ENCODE peak calls at places on chromosomes 6 and 20, in five cellular contexts. K is brain microvascular endothelial cell, G is psoas muscle, L is lower lobe of right lung, I is omental fat pad. R is an unnamed sample.

GRCh38 chr6:66897576-66897975 is 1190.5 kb upstream of the EYS start:
- DNase-seq in K (no peak), L (no peak), I (no peak), G (no peak), R (no peak)

GRCh38 chr6:87139236-87139635 is 16.1 kb upstream of the ZNF292 start:
- DNase-seq in G (no peak), L (no peak), K (peak; percentile 41), I (no peak), R (peak; percentile 36)

GRCh38 chr6:137709424-137710281 is 157.4 kb upstream of the TNFAIP3 start:
- DNase-seq in K (peak; percentile 16), I (no peak), L (no peak), G (no peak), R (peak; percentile 46)

GRCh38 chr20:1177680-1178079 is 7.1 kb downstream of the TMEM74B start:
- DNase-seq in G (no peak), L (no peak), I (no peak), K (no peak), R (no peak)

GRCh38 chr20:59985864-59986263 is 27.6 kb downstream of the CDH26 start:
- DNase-seq in I (no peak), G (no peak), L (no peak), K (no peak), R (peak; percentile 37)

GRCh38 chr20:52529856-52530255 is 338.3 kb upstream of the ZFP64 start:
- DNase-seq in I (no peak), K (no peak), L (no peak), G (no peak), R (no peak)

GRCh38 chr6:20416567-20417345 is 15.1 kb downstream of the E2F3 start:
- DNase-seq in L (no peak), G (no peak), K (peak; percentile 4), I (no peak), R (no peak)

GRCh38 chr20:38534756-38535155 is 46.2 kb upstream of the ADIG start:
- DNase-seq in I (no peak), K (no peak), L (no peak), G (no peak), R (peak; percentile 35)

GRCh38 chr6:124073820-124074587 is 270.3 kb downstream of the NKAIN2 start:
- DNase-seq in I (no peak), K (no peak), G (no peak), L (no peak), R (no peak)

GRCh38 chr20:59938221-59938620 is 1.9 kb downstream of the PPP1R3D start:
- DNase-seq in I (no peak), G (no peak), K (peak; percentile 21), L (no peak), R (no peak)

GRCh38 chr20:10705801-10706459 is 32.1 kb upstream of the JAG1 start:
- DNase-seq in G (no peak), I (no peak), L (no peak), K (no peak), R (no peak)

GRCh38 chr20:50521221-50521642 is 11.0 kb downstream of the PTPN1 start:
- DNase-seq in K (no peak), G (no peak), L (no peak), I (no peak), R (no peak)

GRCh38 chr20:48325656-48326433 is 502.0 kb downstream of the PREX1 start:
- DNase-seq in L (no peak), G (no peak), K (no peak), I (no peak), R (no peak)

GRCh38 chr6:153044295-153044694 is 41.8 kb upstream of the MTRF1L start:
- DNase-seq in I (no peak), G (no peak), L (no peak), K (no peak), R (no peak)

GRCh38 chr6:158322724-158323560 is 10.7 kb downstream of the TULP4 start:
- DNase-seq in L (no peak), K (no peak), I (no peak), G (no peak), R (no peak)

GRCh38 chr20:31653573-31653972 is 15.9 kb downstream of the COX4I2 start:
- DNase-seq in L (no peak), I (no peak), G (no peak), K (no peak), R (no peak)

GRCh38 chr6:76166874-76167273 is 94.4 kb upstream of the IMPG1 start:
- DNase-seq in G (no peak), K (no peak), L (no peak), I (no peak), R (no peak)

GRCh38 chr6:42745083-42745637 is 743 bp downstream of the TBCC start:
- DNase-seq in G (peak; percentile 40), I (no peak), L (peak; percentile 59), K (no peak), R (peak; percentile 55)

GRCh38 chr6:76885861-76886301 is 577.4 kb downstream of the HTR1B start:
- DNase-seq in G (no peak), L (no peak), K (peak; percentile 76), I (no peak), R (no peak)

GRCh38 chr20:19077370-19078220 is 134.8 kb upstream of the SLC24A3 start:
- DNase-seq in L (no peak), K (no peak), G (no peak), I (no peak), R (no peak)

GRCh38 chr20:19083136-19083621 is 129.3 kb upstream of the SLC24A3 start:
- DNase-seq in G (no peak), K (no peak), I (no peak), L (no peak), R (no peak)

GRCh38 chr20:19079536-19080299 is 132.7 kb upstream of the SLC24A3 start:
- DNase-seq in I (no peak), K (no peak), G (no peak), L (no peak), R (no peak)

GRCh38 chr20:19078448-19079373 is 133.7 kb upstream of the SLC24A3 start:
- DNase-seq in G (no peak), K (no peak), L (no peak), I (no peak), R (no peak)

DNA sequence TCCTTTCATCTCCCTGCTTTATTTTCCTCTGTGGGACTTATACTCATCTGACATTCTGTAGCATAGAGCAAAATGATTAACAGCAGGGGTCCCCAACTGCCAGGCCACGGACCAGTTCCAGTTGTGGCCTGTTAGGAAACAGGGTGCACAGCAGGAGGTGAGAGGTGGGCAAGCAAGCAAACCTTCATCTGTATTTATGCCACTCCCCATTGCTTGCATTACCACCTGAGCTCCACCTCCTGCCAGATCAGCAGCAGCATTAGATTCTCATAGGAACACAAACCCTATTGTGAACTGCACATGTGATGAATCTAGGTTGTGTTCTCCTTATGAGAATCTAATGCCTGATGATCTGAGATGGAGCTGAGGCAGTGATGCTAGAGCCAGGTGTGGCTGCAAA is 130.5 kb upstream of the SLC24A3 start:
- DNase-seq in I (no peak), G (no peak), K (no peak), L (no peak), R (no peak)
- TF ChIP-seq CTCF in I (no peak), G (no peak), K (no peak), L (no peak), R (no peak)

GRCh38 chr6:168713013-168713412 is 272.0 kb downstream of the SMOC2 start:
- DNase-seq in K (no peak), I (no peak), L (no peak), G (no peak), R (no peak)

GRCh38 chr6:168711666-168712300 is 270.8 kb downstream of the SMOC2 start:
- DNase-seq in I (no peak), L (no peak), G (no peak), K (no peak), R (no peak)

GRCh38 chr6:168709991-168710390 is 269.0 kb downstream of the SMOC2 start:
- DNase-seq in K (no peak), G (no peak), L (no peak), I (no peak), R (no peak)

GRCh38 chr6:168709440-168709839 is 268.5 kb downstream of the SMOC2 start:
- DNase-seq in K (no peak), I (no peak), L (no peak), G (no peak), R (no peak)

DNA sequence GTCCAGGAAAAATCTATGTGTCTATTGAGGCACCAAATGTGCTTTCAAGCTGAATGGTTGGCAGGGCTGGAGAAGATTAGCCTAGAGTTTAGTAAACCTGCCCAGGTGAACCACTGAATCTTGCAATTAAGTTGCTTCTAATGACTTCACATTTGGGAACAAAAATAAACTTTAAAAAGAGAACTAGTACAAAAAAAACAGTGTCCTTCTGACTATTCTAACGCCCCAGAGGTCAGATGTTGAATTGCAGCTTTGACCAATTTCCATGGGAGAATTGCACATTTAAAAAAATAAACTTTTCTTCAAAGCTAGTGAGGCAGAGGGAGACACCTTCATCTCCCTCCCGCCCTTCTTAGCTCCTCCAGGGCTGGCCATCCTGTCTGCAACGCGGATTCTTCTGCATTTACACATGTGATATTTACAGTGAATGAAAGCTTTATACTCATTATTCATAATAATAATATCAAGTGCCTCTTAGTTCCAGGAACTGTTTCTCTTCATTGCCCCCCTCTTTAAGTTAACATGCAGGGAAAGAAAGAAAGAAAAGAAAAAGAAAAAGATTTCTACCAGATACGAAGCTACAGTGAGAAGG is 270.2 kb downstream of the SMOC2 start:
- DNase-seq in K (peak; percentile 0), I (no peak), G (no peak), L (no peak), R (no peak)
- TF ChIP-seq CTCF in K (no peak), I (no peak), G (peak; percentile 31), L (peak; percentile 42), R (no peak)

DNA sequence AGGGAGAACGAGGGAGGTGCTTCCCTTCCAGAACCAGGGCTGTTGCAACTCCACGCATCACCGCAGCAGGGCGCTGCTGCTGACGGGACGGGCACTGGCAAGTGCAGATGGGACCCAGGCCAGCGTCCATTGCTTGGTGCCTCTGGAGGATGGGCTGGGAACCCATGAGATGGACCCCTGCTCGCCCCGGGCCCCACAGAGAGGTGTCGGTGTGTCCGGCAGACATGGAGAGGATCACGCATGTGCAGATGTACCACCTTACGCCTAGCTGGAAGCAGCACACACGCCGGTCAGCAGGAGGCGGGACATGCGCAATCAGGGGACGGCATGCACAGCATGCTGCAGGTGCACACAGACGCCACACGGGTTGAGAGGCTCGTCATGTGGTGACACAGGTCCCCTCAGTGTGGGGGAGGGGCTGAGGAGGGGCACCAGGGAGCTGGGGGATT is 5.7 kb downstream of the CABLES2 start:
- DNase-seq in K (no peak), I (no peak), L (no peak), G (no peak), R (no peak)
- TF ChIP-seq CTCF in K (peak; percentile 40), I (no peak), L (no peak), G (no peak), R (no peak)

GRCh38 chr6:118693562-118693961 is 42.2 kb upstream of the CEP85L start:
- DNase-seq in K (no peak), G (no peak), I (no peak), L (no peak), R (no peak)

GRCh38 chr6:118696262-118696661 is 44.9 kb upstream of the CEP85L start:
- DNase-seq in K (no peak), G (no peak), L (no peak), I (no peak), R (no peak)

GRCh38 chr6:118697554-118697953 is 46.2 kb upstream of the CEP85L start:
- DNase-seq in K (no peak), G (no peak), I (no peak), L (no peak), R (no peak)
- TF ChIP-seq CTCF in K (no peak), G (peak; percentile 20), I (no peak), L (no peak), R (no peak)

R was measured in activated CD8-positive, alpha-beta T cell treated with anti-CD3 and anti-CD28 coated beads for 36 hours.